ENCODE peak calls at places on chromosome 4, in nine cellular contexts. X is WERI-Rb-1, J is AG09309, Q is upper lobe of right lung, N is breast epithelium, L is AG04450, P is psoas muscle, F is glutamatergic neuron, B is choroid plexus epithelial cell. W is an unnamed sample.

GRCh38 chr4:173138636-173139035 is 30.0 kb upstream of the GALNT7 start:
- DNase-seq in X (no peak), J (no peak), Q (no peak), N (no peak), L (no peak), P (no peak), F (no peak), B (no peak), W (no peak)

GRCh38 chr4:84965558-84966381 is 720 bp downstream of the WDFY3 start:
- DNase-seq in X (peak), J (no peak), Q (peak), N (peak), L (no peak), P (peak), F (peak), B (peak), W (peak)

GRCh38 chr4:41213563-41214157 is 682 bp downstream of the APBB2 start:
- DNase-seq in X (peak), J (no peak), Q (peak), N (no peak), L (no peak), P (peak), F (peak), B (no peak), W (peak)

GRCh38 chr4:143406523-143406922 is 69.8 kb downstream of the GAB1 start:
- DNase-seq in X (no peak), J (no peak), Q (no peak), N (peak), L (no peak), P (peak), F (no peak), B (peak), W (no peak)

GRCh38 chr4:96767815-96768480 is 928.1 kb downstream of the PDHA2 start:
- DNase-seq in X (no peak), J (no peak), Q (no peak), N (no peak), L (no peak), P (no peak), F (no peak), B (peak), W (no peak)

GRCh38 chr4:54945838-54946237 is 179.6 kb downstream of the KDR start:
- DNase-seq in X (no peak), J (no peak), Q (no peak), N (no peak), L (no peak), P (no peak), F (no peak), B (peak), W (no peak)

GRCh38 chr4:41748074-41748787 is at the start of gene PHOX2B:
- DNase-seq in X (no peak), J (no peak), Q (no peak), N (no peak), L (no peak), P (no peak), F (peak), B (no peak), W (no peak)

GRCh38 chr4:173420324-173420752 is 21.4 kb upstream of the SCRG1 start:
- DNase-seq in X (no peak), J (no peak), Q (no peak), N (no peak), L (no peak), P (no peak), F (no peak), B (peak), W (no peak)

GRCh38 chr4:184940500-184940899 is 77.8 kb upstream of the HELT start:
- DNase-seq in X (peak), J (no peak), Q (no peak), N (no peak), L (no peak), P (no peak), F (no peak), B (no peak), W (no peak)

DNA sequence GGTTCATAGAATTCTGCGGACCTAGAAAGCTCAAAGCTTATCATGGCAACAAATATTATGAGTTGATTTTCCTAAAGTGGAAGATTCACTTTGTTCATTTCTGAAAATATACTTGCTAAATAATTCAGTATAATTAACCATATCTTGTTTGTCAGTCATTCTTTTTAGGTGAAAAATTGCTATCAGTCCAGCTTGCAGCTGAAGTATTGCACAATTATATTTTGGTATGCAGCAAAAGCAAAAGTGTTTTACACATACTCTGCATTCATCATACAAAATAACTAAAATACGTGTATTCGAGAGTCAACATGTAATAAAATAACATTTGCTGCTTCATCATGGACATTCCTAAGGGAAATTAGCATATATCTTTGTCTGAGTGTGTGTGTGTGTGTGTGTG is 24.8 kb downstream of the DKK2 start:
- DNase-seq in X (no peak), J (no peak), Q (no peak), N (no peak), L (no peak), P (no peak), F (no peak), B (no peak), W (no peak)
- TF ChIP-seq CTCF in X (no peak), J (no peak), Q (no peak), N (no peak), L (no peak), P (no peak), F (no peak), B (no peak), W (no peak)

DNA sequence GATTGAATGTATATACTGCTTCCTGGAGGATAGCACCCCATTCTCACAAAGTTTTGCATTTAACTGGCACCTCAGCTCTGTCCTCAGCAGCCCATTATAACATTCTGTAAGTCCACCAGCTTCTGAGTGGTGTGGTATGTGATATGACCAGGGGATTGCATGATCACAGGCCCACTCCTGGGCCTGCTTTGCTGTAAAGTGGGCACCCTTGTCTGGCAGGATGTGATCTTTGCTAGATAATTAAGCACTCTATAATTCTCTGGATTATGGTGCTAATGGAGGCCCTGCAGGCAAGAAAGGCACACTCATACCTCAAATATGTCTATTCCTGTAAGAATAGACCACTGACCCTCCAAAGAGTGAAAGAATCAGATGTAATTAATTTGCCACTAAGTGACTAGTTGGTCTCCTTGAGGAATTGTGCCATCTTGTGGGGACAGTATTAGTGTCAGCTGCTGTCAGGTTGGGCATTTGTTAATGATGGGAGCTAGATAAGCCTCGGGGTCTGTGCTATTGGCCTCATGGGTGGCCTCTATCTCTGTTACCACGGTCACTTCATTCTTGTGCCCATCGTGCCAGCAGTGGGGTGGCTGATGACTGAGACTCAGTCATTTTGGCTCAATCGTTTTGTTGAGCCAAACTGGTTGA is 2.2 kb upstream of the CFI start:
- DNase-seq in X (peak), J (peak), Q (no peak), N (no peak), L (no peak), P (no peak), F (no peak), B (peak), W (no peak)
- TF ChIP-seq CTCF in X (peak), J (peak), Q (peak), N (no peak), L (no peak), P (peak), F (no peak), B (peak), W (no peak)

GRCh38 chr4:105560488-105560887 is 8.1 kb downstream of the ARHGEF38 start:
- DNase-seq in X (no peak), J (no peak), Q (no peak), N (no peak), L (no peak), P (no peak), F (no peak), B (peak), W (no peak)
- TF ChIP-seq CTCF in X (no peak), J (no peak), Q (no peak), N (no peak), L (no peak), P (no peak), F (no peak), B (no peak), W (no peak)

GRCh38 chr4:124785645-124786044 is 73.1 kb upstream of the ANKRD50 start:
- DNase-seq in X (no peak), J (no peak), Q (no peak), N (no peak), L (no peak), P (no peak), F (no peak), B (no peak), W (no peak)
- TF ChIP-seq CTCF in X (no peak), J (no peak), Q (no peak), N (no peak), L (no peak), P (no peak), F (peak), B (no peak), W (peak)

GRCh38 chr4:177547985-177548384 is 105.7 kb upstream of the AGA start:
- DNase-seq in X (no peak), J (no peak), Q (no peak), N (no peak), L (no peak), P (no peak), F (no peak), B (no peak), W (no peak)

GRCh38 chr4:177546745-177547144 is 104.5 kb upstream of the AGA start:
- DNase-seq in X (no peak), J (no peak), Q (no peak), N (no peak), L (no peak), P (no peak), F (no peak), B (peak), W (no peak)
- TF ChIP-seq CTCF in X (no peak), J (no peak), Q (no peak), N (no peak), L (peak), P (no peak), F (no peak), B (peak), W (no peak)

GRCh38 chr4:7499661-7500060 is 64.9 kb upstream of the PSAPL1 start:
- DNase-seq in X (no peak), J (no peak), Q (no peak), N (no peak), L (no peak), P (no peak), F (no peak), B (no peak), W (no peak)

GRCh38 chr4:7500404-7500803 is 65.7 kb upstream of the PSAPL1 start:
- DNase-seq in X (no peak), J (no peak), Q (no peak), N (no peak), L (no peak), P (no peak), F (no peak), B (no peak), W (no peak)

GRCh38 chr4:7503597-7503996 is 68.9 kb upstream of the PSAPL1 start:
- DNase-seq in X (no peak), J (no peak), Q (no peak), N (no peak), L (no peak), P (peak), F (no peak), B (no peak), W (no peak)

GRCh38 chr4:7498406-7499200 is 63.9 kb upstream of the PSAPL1 start:
- DNase-seq in X (no peak), J (no peak), Q (no peak), N (no peak), L (no peak), P (no peak), F (no peak), B (no peak), W (no peak)
- TF ChIP-seq CTCF in X (no peak), J (no peak), Q (no peak), N (no peak), L (no peak), P (no peak), F (no peak), B (no peak), W (no peak)

DNA sequence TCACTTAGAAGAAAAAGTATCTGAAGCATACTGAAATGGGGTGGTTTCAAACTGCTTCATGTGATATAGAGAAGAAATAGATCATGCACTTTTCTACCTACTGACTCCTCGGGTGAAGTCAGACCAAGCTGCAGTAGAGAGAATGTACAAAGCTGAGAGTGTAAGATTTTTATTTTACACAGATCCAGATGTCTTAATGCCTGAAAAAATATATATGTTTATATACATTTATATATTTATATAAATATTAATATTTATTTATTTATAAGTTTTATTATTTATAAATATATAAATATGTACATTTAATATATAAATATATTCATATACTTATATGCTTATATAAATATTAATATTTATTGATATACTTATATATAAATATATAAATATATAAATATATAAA is 171.9 kb upstream of the SPOCK3 start:
- DNase-seq in X (no peak), J (no peak), Q (no peak), N (no peak), L (no peak), P (no peak), F (no peak), B (no peak), W (no peak)
- TF ChIP-seq CTCF in X (no peak), J (no peak), Q (no peak), N (no peak), L (no peak), P (no peak), F (no peak), B (no peak), W (no peak)

DNA sequence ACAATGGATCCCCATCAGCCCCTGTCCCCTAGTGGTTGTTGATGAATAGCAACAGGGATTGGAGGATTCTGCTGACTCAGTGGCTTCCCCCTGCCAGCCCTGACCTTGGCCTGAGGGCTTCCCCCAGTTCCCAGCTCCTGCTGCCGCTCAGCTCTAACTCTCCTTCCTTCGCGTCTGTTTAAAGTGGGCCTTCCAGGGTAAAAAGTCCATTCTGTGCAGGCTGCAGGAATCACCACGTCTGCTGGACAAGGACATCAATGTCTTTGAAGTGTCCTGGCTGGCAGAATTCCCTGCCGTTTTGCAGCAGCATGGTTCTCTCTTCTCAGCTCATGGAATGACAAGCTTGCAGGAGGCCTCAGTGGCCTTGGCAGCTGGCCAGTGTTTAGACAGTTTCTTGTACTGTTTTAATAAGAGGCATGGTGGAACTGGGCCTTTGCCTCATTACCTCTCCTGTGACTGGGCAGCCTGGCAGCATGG is 152.5 kb upstream of the STX18 start:
- DNase-seq in X (peak), J (no peak), Q (no peak), N (no peak), L (no peak), P (no peak), F (no peak), B (peak), W (peak)
- TF ChIP-seq CTCF in X (peak), J (peak), Q (no peak), N (no peak), L (peak), P (no peak), F (no peak), B (peak), W (no peak)

DNA sequence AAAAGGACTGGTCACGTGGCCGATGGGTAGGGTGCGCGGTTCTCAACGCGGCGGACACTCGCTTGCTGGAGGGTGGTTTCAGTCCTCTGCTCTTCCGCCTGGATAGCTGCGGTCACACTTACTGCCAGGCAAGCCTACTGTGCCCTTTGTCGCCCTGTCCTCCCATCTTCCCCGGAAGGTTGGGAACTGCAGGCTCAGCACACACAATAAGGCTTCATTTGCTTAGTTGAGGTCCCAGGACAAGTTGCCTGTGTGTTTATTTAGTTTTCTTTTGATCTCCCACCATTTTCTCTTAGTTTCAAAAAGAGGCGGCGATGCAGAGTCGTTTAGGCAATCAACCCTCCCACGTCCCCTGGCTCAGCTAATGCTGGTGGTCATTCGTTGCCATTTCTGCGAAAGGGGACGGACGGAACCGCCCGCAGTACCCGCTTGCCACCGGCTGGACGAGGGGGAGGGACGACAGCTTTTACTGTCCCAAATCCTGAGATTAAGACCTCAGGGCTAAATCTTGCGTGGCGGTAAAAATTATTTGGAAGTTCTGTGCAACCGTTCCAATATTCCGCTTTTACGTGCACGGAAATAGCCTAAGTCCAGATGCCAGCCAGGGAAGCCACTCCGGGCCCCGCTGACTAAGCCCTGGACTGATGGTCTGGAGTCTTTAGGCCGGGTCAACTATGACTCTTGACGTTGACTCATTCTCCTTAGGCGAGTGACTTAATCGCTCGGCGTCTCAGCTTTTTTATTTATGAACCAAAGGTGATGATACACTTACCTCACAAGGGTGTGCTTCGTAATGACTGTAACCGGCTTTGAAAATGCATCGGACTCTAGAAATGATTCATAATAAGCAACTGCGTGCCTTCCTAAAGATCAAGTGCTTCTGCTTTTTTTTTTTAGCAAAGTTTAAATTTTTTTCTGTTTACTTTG is 671 bp upstream of the EIF4E start:
- DNase-seq in X (peak), J (peak), Q (peak), N (peak), L (peak), P (peak), F (peak), B (peak), W (no peak)
- TF ChIP-seq CTCF in X (no peak), J (no peak), Q (no peak), N (no peak), L (no peak), P (peak), F (no peak), B (peak), W (no peak)

DNA sequence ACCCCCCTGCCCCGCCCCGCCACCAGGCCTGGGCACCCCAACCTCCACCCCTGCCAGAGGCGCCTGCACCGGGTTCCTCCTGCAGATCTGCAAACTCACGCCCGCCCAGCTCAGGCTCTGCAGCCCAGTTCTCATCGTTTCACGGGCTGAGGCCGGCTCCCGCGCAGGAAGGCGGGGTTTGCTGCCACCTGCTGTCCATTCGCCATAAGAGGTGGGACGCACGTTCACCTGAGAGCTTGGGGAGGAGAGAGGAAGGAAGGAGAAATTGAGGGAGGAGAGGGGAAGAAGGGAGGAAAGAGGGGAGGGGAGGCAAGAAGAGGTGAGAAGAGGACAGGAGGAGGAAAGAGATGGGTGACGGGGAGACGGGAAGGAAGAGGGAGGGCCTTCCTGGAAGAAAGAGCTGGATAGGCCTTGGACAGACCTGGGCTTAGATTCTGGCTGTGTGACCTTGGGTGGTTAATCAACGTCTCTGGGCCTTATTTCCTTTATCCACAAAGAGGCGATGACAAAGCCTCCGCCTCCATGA is 114.5 kb downstream of the ADRA2C start:
- DNase-seq in X (peak), J (peak), Q (peak), N (peak), L (no peak), P (peak), F (peak), B (peak), W (peak)
- TF ChIP-seq CTCF in X (peak), J (peak), Q (peak), N (peak), L (peak), P (peak), F (peak), B (peak), W (peak)

W was measured in mesothelial cell of epicardium.